ENCODE peak calls at places on chromosome 6, in eight cellular contexts. K is PC-3, S is sigmoid colon, O is GM23338, D is neuronal stem cell, C is ovary, I is HCT116, P is BJ. B is an unnamed sample. For H3K27me3 and H3K36me3, the result is how much of the 10 kb centered on the place peaks cover.

GRCh38 chr6:24140572-24140971 is 14.6 kb downstream of the NRSN1 start:
- DNase-seq in K (no peak), S (peak), O (peak), D (no peak), C (no peak), I (no peak), P (no peak), B (no peak)

GRCh38 chr6:129105035-129105434 is 222.1 kb downstream of the LAMA2 start:
- DNase-seq in K (no peak), S (no peak), O (no peak), D (no peak), C (no peak), I (no peak), P (no peak), B (no peak)

GRCh38 chr6:166474721-166475565 is 92.2 kb upstream of the MPC1 start:
- DNase-seq in K (no peak), S (no peak), O (no peak), D (no peak), C (peak), I (no peak), P (peak), B (no peak)

GRCh38 chr6:87287251-87287650 is 35.1 kb upstream of the SMIM8 start:
- DNase-seq in K (peak), S (no peak), O (peak), D (no peak), C (no peak), I (no peak), P (no peak), B (no peak)

GRCh38 chr6:25138024-25138696 is 141.0 kb upstream of the CARMIL1 start:
- DNase-seq in K (peak), S (peak), O (no peak), D (no peak), C (peak), I (no peak), P (peak), B (no peak)

GRCh38 chr6:87277123-87277522 is 45.3 kb upstream of the SMIM8 start:
- DNase-seq in K (peak), S (no peak), O (no peak), D (no peak), C (no peak), I (no peak), P (no peak), B (no peak)

GRCh38 chr6:53139841-53140413 is 8.7 kb downstream of the GCM1 start:
- DNase-seq in K (no peak), S (no peak), O (no peak), D (no peak), C (no peak), I (no peak), P (no peak), B (no peak)

GRCh38 chr6:49565855-49566254 is 15.4 kb downstream of the C6orf141 start:
- DNase-seq in K (peak), S (no peak), O (no peak), D (no peak), C (peak), I (no peak), P (no peak), B (no peak)

GRCh38 chr6:26338810-26339209 is 26.2 kb upstream of the BTN3A2 start:
- DNase-seq in K (no peak), S (no peak), O (no peak), D (no peak), C (no peak), I (no peak), P (no peak), B (no peak)

GRCh38 chr6:14621518-14621917 is 503.9 kb downstream of the CD83 start:
- DNase-seq in K (no peak), S (no peak), O (no peak), D (no peak), C (no peak), I (no peak), P (no peak), B (no peak)

GRCh38 chr6:28811873-28812272 is 111.9 kb downstream of the TRIM27 start:
- DNase-seq in K (peak), S (no peak), O (peak), D (no peak), C (no peak), I (no peak), P (no peak), B (peak)

GRCh38 chr6:156564128-156564806 is 212.9 kb upstream of the ARID1B start:
- DNase-seq in K (peak), S (peak), O (peak), D (peak), C (peak), I (peak), P (no peak), B (peak)

GRCh38 chr6:161951139-161951538 is 677.3 kb upstream of the AGPAT4 start:
- DNase-seq in K (no peak), S (no peak), O (peak), D (no peak), C (no peak), I (no peak), P (no peak), B (no peak)

GRCh38 chr6:161351855-161352254 is 78.0 kb upstream of the AGPAT4 start:
- DNase-seq in K (no peak), S (no peak), O (no peak), D (no peak), C (no peak), I (no peak), P (no peak), B (no peak)

GRCh38 chr6:31356946-31357466 is at the start of gene HLA-B:
- DNase-seq in K (peak), S (peak), O (peak), D (peak), C (peak), I (peak), P (peak), B (peak)

GRCh38 chr6:113540491-113540890 is 316.7 kb upstream of the MARCKS start:
- DNase-seq in K (peak), S (no peak), O (no peak), D (no peak), C (no peak), I (no peak), P (no peak), B (no peak)

DNA sequence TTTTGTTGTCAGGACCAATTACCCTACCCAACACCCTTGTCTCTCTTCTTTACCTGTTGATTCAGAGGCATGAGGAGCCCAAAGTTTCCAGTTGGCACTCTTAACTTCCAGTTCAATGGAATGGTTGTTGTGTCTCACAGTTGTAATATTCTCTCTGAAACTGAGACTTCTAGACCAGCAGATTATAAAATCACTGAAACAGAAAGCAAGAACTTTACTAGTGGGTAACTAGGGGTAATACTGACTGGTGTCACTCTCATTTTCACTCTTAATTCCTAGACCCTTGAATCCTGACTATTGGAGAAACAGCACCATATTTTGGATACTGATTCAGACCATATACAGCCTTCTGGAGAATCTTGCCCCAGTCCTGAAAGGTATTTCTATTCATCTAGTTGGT is 140.2 kb upstream of the MMS22L start:
- DNase-seq in K (no peak), S (no peak), O (no peak), D (no peak), C (no peak), I (no peak), P (no peak), B (no peak)
- H3K27me3 ChIP-seq in K (under half), S (under half), O (under half), D (under half), C (under half), I (under half), P (under half), B (half or more)

GRCh38 chr6:10406556-10406955 is 8.3 kb downstream of the TFAP2A start:
- DNase-seq in K (peak), S (no peak), O (no peak), D (no peak), C (no peak), I (no peak), P (no peak), B (no peak)
- H3K36me3 ChIP-seq in K (under half), S (under half), O (under half), D (under half), C (under half), I (under half), P (under half), B (under half)

GRCh38 chr6:56741472-56741871 is 98.8 kb upstream of the DST start:
- DNase-seq in K (no peak), S (no peak), O (peak), D (no peak), C (no peak), I (no peak), P (no peak), B (no peak)
- H3K4me3 ChIP-seq in K (no peak), S (peak), O (no peak), D (no peak), C (no peak), I (no peak), P (no peak), B (no peak)

DNA sequence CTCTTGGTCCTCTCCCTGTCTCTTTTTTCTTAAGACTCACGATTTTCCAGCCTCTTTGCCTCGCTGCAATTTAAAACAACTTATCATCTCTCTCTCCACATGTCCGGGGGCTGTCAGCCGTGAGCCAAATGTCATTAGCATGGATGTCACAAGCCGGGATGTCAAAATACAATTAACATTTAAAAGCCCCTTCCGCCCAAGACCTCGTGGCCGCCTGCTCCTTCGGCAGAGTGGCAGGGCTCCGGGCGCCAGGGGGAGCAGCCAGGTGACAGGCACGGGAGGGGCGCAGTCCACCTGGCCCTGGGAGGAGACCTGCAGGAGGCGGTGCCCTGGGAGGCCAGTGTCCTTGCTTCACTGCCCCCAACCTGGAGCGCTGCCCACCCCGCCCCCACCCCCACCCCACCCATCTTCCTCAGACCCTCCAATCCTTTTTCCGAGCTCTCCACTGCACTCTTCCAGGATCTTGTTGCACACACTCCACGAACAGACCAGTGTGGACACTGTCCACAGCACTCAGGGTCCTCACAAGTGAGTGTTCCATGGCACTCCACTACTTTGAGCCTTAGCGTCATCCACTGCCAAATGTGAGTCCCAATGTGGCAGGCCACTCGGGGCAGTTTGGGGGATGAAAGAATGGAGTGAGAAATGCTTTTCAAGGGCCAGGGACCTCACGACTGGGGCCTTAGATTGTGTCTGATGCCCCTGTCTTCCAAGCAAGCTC is 5.6 kb upstream of the GRM4 start:
- DNase-seq in K (no peak), S (peak), O (peak), D (no peak), C (no peak), I (no peak), P (no peak), B (peak)
- H3K27me3 ChIP-seq in K (under half), S (half or more), O (half or more), D (under half), C (under half), I (under half), P (under half), B (under half)

GRCh38 chr6:125701354-125701668 is 48.1 kb upstream of the HEY2 start:
- DNase-seq in K (no peak), S (no peak), O (peak), D (no peak), C (no peak), I (no peak), P (no peak), B (no peak)
- H3K36me3 ChIP-seq in K (under half), S (under half), O (under half), D (under half), C (under half), I (under half), P (under half), B (under half)

GRCh38 chr6:152267967-152268845 is 369.0 kb downstream of the SYNE1 start:
- DNase-seq in K (peak), S (no peak), O (peak), D (peak), C (peak), I (no peak), P (no peak), B (peak)
- H3K4me3 ChIP-seq in K (no peak), S (no peak), O (no peak), D (no peak), C (peak), I (no peak), P (no peak), B (no peak)